ENCODE peak calls at places on chromosomes 3 and 15, in ten cellular contexts. I, H, Z, N, J, O, V, L, S and E are unnamed samples.

GRCh38 chr15:43104426-43104825 is 1.4 kb downstream of the UBR1 start:
- DNase-seq in I (no peak), H (no peak), Z (no peak), N (no peak), J (no peak), O (no peak), V (no peak), L (no peak), S (no peak), E (no peak)

GRCh38 chr3:172229462-172229861 is 190.1 kb downstream of the FNDC3B start:
- DNase-seq in I (no peak), H (no peak), Z (no peak), N (no peak), J (no peak), O (no peak), V (no peak), L (no peak), S (no peak), E (no peak)

GRCh38 chr3:24254649-24255048 is 240.0 kb downstream of the THRB start:
- DNase-seq in I (no peak), H (no peak), Z (no peak), N (peak), J (no peak), O (no peak), V (no peak), L (peak), S (no peak), E (no peak)

GRCh38 chr3:55567615-55568014 is 80.5 kb upstream of the WNT5A start:
- DNase-seq in I (no peak), H (no peak), Z (no peak), N (no peak), J (no peak), O (no peak), V (no peak), L (no peak), S (no peak), E (no peak)

GRCh38 chr3:133476971-133477375 is 77.1 kb downstream of the BFSP2 start:
- DNase-seq in I (no peak), H (no peak), Z (peak), N (no peak), J (no peak), O (no peak), V (no peak), L (peak), S (no peak), E (peak)

GRCh38 chr3:101638262-101638745 is 38.6 kb downstream of the ZBTB11 start:
- DNase-seq in I (no peak), H (no peak), Z (no peak), N (no peak), J (no peak), O (no peak), V (no peak), L (no peak), S (no peak), E (peak)

GRCh38 chr3:133400006-133400515 is at the start of gene BFSP2:
- DNase-seq in I (no peak), H (no peak), Z (no peak), N (no peak), J (no peak), O (no peak), V (no peak), L (no peak), S (no peak), E (no peak)

GRCh38 chr3:69142090-69142489 is 19.7 kb upstream of the LMOD3 start:
- DNase-seq in I (no peak), H (no peak), Z (no peak), N (peak), J (no peak), O (no peak), V (no peak), L (peak), S (no peak), E (no peak)

GRCh38 chr3:115402651-115403050 is 220.7 kb upstream of the GAP43 start:
- DNase-seq in I (no peak), H (no peak), Z (no peak), N (no peak), J (no peak), O (no peak), V (no peak), L (no peak), S (no peak), E (no peak)

GRCh38 chr3:10678796-10679376 is 137.1 kb upstream of the SLC6A11 start:
- DNase-seq in I (no peak), H (no peak), Z (no peak), N (no peak), J (no peak), O (no peak), V (no peak), L (no peak), S (no peak), E (no peak)